ENCODE peak calls at places on chromosomes 12 and 14, in eight cellular contexts. Q is BJ; L is CD8-positive, alpha-beta memory T cell; Z is BE2C; O is adipocyte; I is GM23248; W is endothelial cell of umbilical vein; C is Peyer's patch. H is an unnamed sample.

GRCh38 chr14:96261772-96262485 is 5.9 kb downstream of the BDKRB1 start:
- DNase-seq in Z (no peak), O (no peak), Q (no peak), W (no peak), I (no peak), L (no peak), C (no peak), H (no peak)

GRCh38 chr12:132390287-132391076 is 61.1 kb upstream of the GALNT9 start:
- DNase-seq in O (no peak), Z (no peak), I (no peak), W (no peak), C (peak; percentile 37), Q (no peak), L (no peak), H (no peak)

GRCh38 chr14:77275041-77275854 is 4.2 kb upstream of the NGB start:
- DNase-seq in L (no peak), C (no peak), W (no peak), O (no peak), I (no peak), Q (no peak), Z (peak; percentile 57), H (no peak)

GRCh38 chr12:85713368-85713767 is 122.8 kb downstream of the RASSF9 start:
- DNase-seq in I (peak; percentile 34), Q (no peak), W (no peak), O (peak; percentile 72), L (no peak), Z (no peak), C (no peak), H (no peak)

GRCh38 chr12:92987846-92988621 is 58.9 kb upstream of the EEA1 start:
- DNase-seq in Z (no peak), W (peak; percentile 34), C (no peak), L (no peak), Q (no peak), I (no peak), O (no peak), H (peak; percentile 10)

GRCh38 chr14:22668417-22668816 is 24.3 kb upstream of the OR6J1 start:
- DNase-seq in L (no peak), O (peak; percentile 86), Q (no peak), I (peak; percentile 87), W (no peak), Z (no peak), C (no peak), H (no peak)

GRCh38 chr12:13772264-13772663 is 209.1 kb downstream of the GRIN2B start:
- DNase-seq in Z (no peak), O (no peak), C (no peak), L (no peak), I (no peak), W (no peak), Q (no peak), H (no peak)

GRCh38 chr12:92928431-92928961 is 599 bp downstream of the EEA1 start:
- DNase-seq in Z (no peak), L (peak; percentile 69), I (peak; percentile 75), W (peak; percentile 57), C (no peak), Q (no peak), O (peak; percentile 75), H (peak; percentile 57)

GRCh38 chr12:7031306-7031705 is 13.0 kb upstream of the LPCAT3 start:
- DNase-seq in I (no peak), W (no peak), Q (no peak), O (no peak), L (no peak), C (no peak), Z (no peak), H (no peak)

GRCh38 chr12:89384050-89384749 is 31.9 kb upstream of the DUSP6 start:
- DNase-seq in Q (peak; percentile 92), I (peak; percentile 91), C (no peak), W (peak; percentile 55), L (no peak), O (peak; percentile 95), Z (peak; percentile 8), H (no peak)

GRCh38 chr14:93220509-93220908 is 13.5 kb downstream of the UBR7 start:
- DNase-seq in L (no peak), Q (no peak), Z (no peak), W (no peak), I (no peak), C (no peak), O (no peak), H (no peak)
- H3K36me3 ChIP-seq in L (peaks cover 13% of the 10 kb centered on the region), Q (peaks cover 5% of the 10 kb centered on the region), Z (peaks cover 58% of the 10 kb centered on the region), W (peaks cover 4% of the 10 kb centered on the region), I (peaks cover 8% of the 10 kb centered on the region), C (no peaks in the 10 kb centered on the region), O (peaks cover 55% of the 10 kb centered on the region), H (peaks cover 88% of the 10 kb centered on the region)

DNA sequence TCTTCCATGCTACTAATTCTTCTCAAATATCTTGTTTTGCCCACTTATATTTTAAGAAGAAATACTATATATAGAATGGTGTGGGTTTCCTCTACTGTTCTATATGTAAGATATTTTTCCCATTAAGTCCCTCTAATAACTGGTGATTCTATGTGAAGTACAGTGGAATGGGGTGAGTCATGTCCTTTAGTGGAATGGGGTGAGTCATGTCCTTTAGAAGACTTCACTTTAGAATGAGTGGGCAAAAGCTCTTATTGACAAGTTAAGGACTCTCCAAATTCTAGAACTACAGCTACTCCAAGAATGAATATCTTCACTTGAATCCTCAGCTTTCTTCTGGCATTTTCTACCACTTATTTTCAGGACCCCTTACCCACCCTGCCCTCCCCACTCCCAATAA is 349.9 kb downstream of the ETNK1 start:
- DNase-seq in C (no peak), O (peak; percentile 53), W (peak; percentile 83), Z (no peak), Q (peak; percentile 48), I (peak; percentile 96), L (no peak), H (no peak)
- H3K36me3 ChIP-seq in C (no peaks in the 10 kb centered on the region), O (no peaks in the 10 kb centered on the region), W (no peaks in the 10 kb centered on the region), Z (no peaks in the 10 kb centered on the region), Q (no peaks in the 10 kb centered on the region), I (no peaks in the 10 kb centered on the region), L (no peaks in the 10 kb centered on the region), H (no peaks in the 10 kb centered on the region)

DNA sequence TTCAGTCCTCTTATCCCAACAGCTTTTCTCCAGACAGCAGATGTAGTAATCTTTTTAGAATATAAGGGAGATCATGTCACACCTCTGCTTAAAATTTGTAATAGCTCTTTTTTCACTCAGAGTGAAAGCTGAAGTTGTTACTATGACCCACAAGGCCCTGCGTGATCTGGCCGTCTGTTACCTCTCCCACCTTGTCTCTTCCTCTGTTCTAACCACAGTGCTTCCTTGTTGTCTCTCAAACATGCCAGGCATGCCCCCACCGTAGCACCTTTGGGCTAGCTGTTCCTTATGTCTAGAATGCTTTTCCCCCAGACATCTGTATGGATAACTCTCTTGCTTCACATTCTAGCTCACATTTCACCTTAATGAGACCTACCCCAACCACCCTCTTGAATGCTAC is 6.5 kb downstream of the NECAP1 start:
- DNase-seq in I (no peak), O (no peak), W (no peak), C (no peak), L (peak; percentile 70), Z (no peak), Q (no peak), H (no peak)
- H3K36me3 ChIP-seq in I (peaks cover 26% of the 10 kb centered on the region), O (peaks cover 41% of the 10 kb centered on the region), W (peaks cover 18% of the 10 kb centered on the region), C (no peaks in the 10 kb centered on the region), L (peaks cover 33% of the 10 kb centered on the region), Z (peaks cover 38% of the 10 kb centered on the region), Q (peaks cover 13% of the 10 kb centered on the region), H (peaks cover 52% of the 10 kb centered on the region)

GRCh38 chr12:121958521-121959240 is 40.3 kb downstream of the CFAP251 start:
- DNase-seq in Z (no peak), C (no peak), O (no peak), L (no peak), I (peak; percentile 38), Q (no peak), W (no peak), H (no peak)
- H3K36me3 ChIP-seq in Z (no peaks in the 10 kb centered on the region), C (no peaks in the 10 kb centered on the region), O (peaks cover 16% of the 10 kb centered on the region), L (no peaks in the 10 kb centered on the region), I (peaks cover 11% of the 10 kb centered on the region), Q (no peaks in the 10 kb centered on the region), W (no peaks in the 10 kb centered on the region), H (no peaks in the 10 kb centered on the region)

GRCh38 chr12:9669534-9669933 is at the start of gene CLEC2D:
- DNase-seq in C (no peak), O (no peak), W (no peak), Z (no peak), Q (no peak), L (no peak), I (no peak), H (no peak)
- H3K36me3 ChIP-seq in C (no peaks in the 10 kb centered on the region), O (no peaks in the 10 kb centered on the region), W (no peaks in the 10 kb centered on the region), Z (no peaks in the 10 kb centered on the region), Q (no peaks in the 10 kb centered on the region), L (peaks cover 8% of the 10 kb centered on the region), I (peaks cover 6% of the 10 kb centered on the region), H (peaks cover 4% of the 10 kb centered on the region)

H was measured in DND-41.